ENCODE peak calls at places on chromosomes 7 and 10, in nine cellular contexts. C, N, E, W, H, Y, V, R and M are unnamed samples.

GRCh38 chr7:146090023-146090645 is 26.5 kb upstream of the CNTNAP2 start:
- DNase-seq in V (peak), R (peak), W (peak), N (peak), H (no peak), E (no peak), Y (no peak), C (peak), M (peak)

GRCh38 chr7:4830176-4830575 is 31.7 kb downstream of the PAPOLB start:
- DNase-seq in V (peak), Y (peak), N (peak), H (peak), R (peak), C (no peak), E (peak), W (peak), M (peak)

GRCh38 chr10:27446091-27446918 is 57.8 kb upstream of the RAB18 start:
- DNase-seq in E (peak), W (peak), V (peak), C (no peak), Y (peak), N (peak), H (no peak), R (no peak), M (peak)

GRCh38 chr7:46932656-46933424 is 649.1 kb downstream of the TNS3 start:
- DNase-seq in V (peak), H (no peak), N (no peak), C (peak), Y (peak), E (peak), R (no peak), W (peak), M (no peak)

GRCh38 chr7:116213361-116214155 is 3.2 kb downstream of the TES start:
- DNase-seq in E (peak), H (no peak), W (peak), V (no peak), C (no peak), N (no peak), R (no peak), Y (no peak), M (no peak)

GRCh38 chr10:33808475-33808874 is 474.0 kb upstream of the NRP1 start:
- DNase-seq in V (no peak), E (no peak), R (no peak), N (no peak), W (peak), H (no peak), Y (peak), C (no peak), M (no peak)

GRCh38 chr7:49800031-49800430 is 26.6 kb downstream of the VWC2 start:
- DNase-seq in Y (no peak), V (no peak), E (no peak), W (no peak), R (no peak), N (no peak), C (no peak), H (no peak), M (no peak)

GRCh38 chr10:110215751-110216150 is 8.3 kb downstream of the MXI1 start:
- DNase-seq in V (no peak), Y (no peak), W (no peak), R (no peak), N (no peak), E (no peak), H (no peak), C (no peak), M (no peak)

GRCh38 chr7:70571403-70571911 is 560.5 kb upstream of the GALNT17 start:
- DNase-seq in H (no peak), W (peak), E (no peak), N (no peak), Y (peak), C (no peak), V (no peak), R (no peak), M (no peak)

GRCh38 chr10:129056734-129057689 is 410.0 kb upstream of the MGMT start:
- DNase-seq in C (no peak), N (no peak), Y (no peak), E (no peak), V (no peak), R (peak), W (no peak), H (no peak), M (no peak)

GRCh38 chr10:109701583-109702215 is 221.6 kb downstream of the XPNPEP1 start:
- DNase-seq in W (no peak), N (no peak), E (no peak), V (no peak), H (no peak), Y (no peak), C (no peak), R (no peak), M (no peak)

GRCh38 chr10:70761031-70761601 is 24.1 kb downstream of the TBATA start:
- DNase-seq in N (peak), R (no peak), W (no peak), Y (no peak), V (peak), H (no peak), C (peak), E (no peak), M (no peak)

GRCh38 chr10:127149613-127150081 is 46.7 kb downstream of the INSYN2A start:
- DNase-seq in V (peak), C (no peak), N (no peak), H (no peak), Y (peak), E (no peak), R (no peak), W (no peak), M (no peak)

GRCh38 chr7:150824379-150825177 is 24.0 kb downstream of the TMEM176A start:
- DNase-seq in H (no peak), W (no peak), V (peak), E (no peak), N (no peak), C (peak), R (no peak), Y (no peak), M (no peak)
- H2AFZ ChIP-seq in H (no peak), W (no peak), V (peak), E (no peak), N (no peak), C (no peak), R (no peak), Y (no peak), M (no peak)

DNA sequence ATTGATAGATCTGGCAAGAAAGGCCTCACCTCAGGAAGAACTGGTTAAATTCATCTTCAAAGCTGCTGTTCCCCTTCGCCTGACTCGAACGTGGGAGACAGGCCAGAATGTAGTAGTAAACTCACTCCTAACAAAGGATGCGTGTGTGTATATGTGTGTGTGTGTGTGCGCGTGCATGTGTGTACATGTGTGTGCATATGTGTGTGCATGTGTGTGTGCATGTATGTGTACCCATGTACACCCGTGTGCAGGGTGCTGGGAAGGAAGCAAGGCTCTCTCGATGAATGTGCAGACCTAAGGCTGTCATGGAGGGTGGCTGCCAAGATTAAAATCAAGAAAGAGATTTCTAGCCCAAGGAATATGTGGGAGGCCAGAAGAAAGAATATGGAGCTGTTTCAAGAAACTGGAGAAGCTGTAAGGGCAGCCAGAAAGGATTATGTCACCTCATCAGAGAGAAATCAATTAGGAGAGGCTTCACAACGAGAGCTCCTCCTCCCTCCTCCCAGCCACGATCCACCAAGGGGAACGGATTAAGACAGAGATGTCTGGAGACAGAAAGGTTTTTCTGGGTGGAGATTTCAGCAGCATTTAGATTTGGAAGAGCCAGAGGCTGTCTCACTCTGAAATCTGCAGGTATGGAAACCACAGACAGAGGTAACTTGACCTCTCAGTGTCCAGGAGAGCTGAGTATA is 34.0 kb upstream of the LBX1 start:
- DNase-seq in V (no peak), W (no peak), Y (no peak), N (peak), R (no peak), H (no peak), C (no peak), E (no peak), M (no peak)
- H3K4me3 ChIP-seq in V (no peak), W (no peak), Y (no peak), N (no peak), R (no peak), H (no peak), C (no peak), E (no peak), M (no peak)

GRCh38 chr7:100623951-100624824 is 11.8 kb downstream of the MOSPD3 start:
- DNase-seq in W (no peak), H (no peak), E (no peak), Y (no peak), V (no peak), C (no peak), N (no peak), R (no peak), M (no peak)

GRCh38 chr7:100620239-100620638 is 7.9 kb downstream of the MOSPD3 start:
- DNase-seq in H (no peak), W (no peak), V (no peak), Y (no peak), R (no peak), E (no peak), C (no peak), N (no peak), M (no peak)

GRCh38 chr7:100626055-100626454 is 13.7 kb downstream of the MOSPD3 start:
- DNase-seq in R (no peak), C (no peak), E (no peak), H (no peak), W (no peak), N (no peak), V (no peak), Y (no peak), M (no peak)

GRCh38 chr7:100620804-100621203 is 8.5 kb downstream of the MOSPD3 start:
- DNase-seq in N (no peak), H (no peak), Y (no peak), W (no peak), R (no peak), V (no peak), C (no peak), E (no peak), M (no peak)

DNA sequence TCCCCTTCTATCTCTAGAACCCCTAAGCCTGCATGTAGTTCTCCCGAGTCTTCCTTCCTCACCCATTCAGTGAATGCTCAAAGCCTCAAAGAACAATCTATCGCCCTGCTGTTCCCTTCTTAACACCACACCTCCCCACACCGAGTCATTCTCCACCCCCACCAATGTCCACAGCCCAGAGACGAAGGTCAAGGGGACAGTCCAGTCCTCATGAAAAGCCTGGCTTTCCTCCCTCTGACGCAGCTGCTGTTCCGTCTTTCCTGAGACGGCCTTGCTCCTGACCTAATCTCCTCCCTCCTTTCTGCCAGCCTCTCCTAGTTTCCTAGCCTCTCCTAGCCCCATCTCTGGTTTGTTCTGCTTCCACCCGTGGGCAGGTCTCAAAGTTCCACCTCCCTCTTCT is 9.2 kb downstream of the MOSPD3 start:
- DNase-seq in V (no peak), E (no peak), N (no peak), C (no peak), W (no peak), Y (no peak), R (no peak), H (no peak), M (no peak)
- H2AFZ ChIP-seq in V (no peak), E (no peak), N (no peak), C (no peak), W (no peak), Y (no peak), R (no peak), H (no peak), M (no peak)

GRCh38 chr7:140924019-140924820 is 509 bp downstream of the BRAF start:
- DNase-seq in W (peak), H (peak), N (peak), V (peak), Y (peak), C (peak), R (peak), E (peak), M (peak)

GRCh38 chr7:140924821-140925421 is at the start of gene BRAF:
- DNase-seq in R (peak), Y (peak), N (peak), W (peak), C (peak), V (peak), E (peak), H (peak), M (peak)

GRCh38 chr7:140923358-140924006 is 1.2 kb downstream of the BRAF start:
- DNase-seq in E (peak), Y (no peak), V (peak), H (peak), W (peak), R (no peak), N (peak), C (no peak), M (peak)

GRCh38 chr7:140920745-140921144 is 4.0 kb downstream of the BRAF start:
- DNase-seq in W (no peak), N (no peak), C (no peak), V (no peak), R (no peak), Y (no peak), H (no peak), E (no peak), M (no peak)

DNA sequence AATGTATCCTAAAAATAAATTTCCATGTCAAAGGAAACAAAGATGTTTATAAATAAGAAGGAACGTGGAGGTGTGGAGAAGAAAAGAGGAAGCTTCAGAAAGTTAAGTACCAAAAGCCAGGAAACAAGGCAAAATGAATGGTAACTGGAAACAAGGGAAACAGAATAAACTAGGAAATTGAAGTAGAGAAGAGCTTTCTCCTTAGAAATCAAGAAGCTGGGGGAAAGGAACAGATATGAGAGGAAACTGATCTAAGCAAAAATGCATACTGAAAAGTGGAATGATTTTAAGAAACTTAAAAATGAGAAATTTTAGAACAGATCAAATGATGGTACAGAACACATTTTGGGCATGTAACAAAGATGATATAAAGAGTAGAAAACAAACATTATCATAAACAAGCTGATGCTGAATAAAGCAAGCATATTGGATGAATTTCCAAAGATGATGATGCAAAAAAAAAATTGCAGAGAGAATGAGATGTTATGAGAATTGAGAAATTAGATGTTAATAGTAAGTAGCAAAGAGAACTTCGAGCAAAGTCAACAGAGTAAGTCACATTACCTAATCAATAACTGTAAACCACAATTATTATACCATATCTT is 1.9 kb downstream of the BRAF start:
- DNase-seq in H (no peak), R (no peak), Y (no peak), C (no peak), W (no peak), E (no peak), V (no peak), N (no peak), M (no peak)
- H3K4me3 ChIP-seq in H (peak), R (peak), Y (no peak), C (peak), W (peak), E (no peak), V (peak), N (peak), M (peak)

GRCh38 chr10:79562135-79562756 is 2.0 kb upstream of the SFTPA2 start:
- DNase-seq in W (peak), Y (peak), V (peak), H (peak), R (peak), E (peak), N (peak), C (peak), M (peak)
- H2AFZ ChIP-seq in W (no peak), Y (peak), V (peak), H (peak), R (no peak), E (no peak), N (peak), C (no peak), M (no peak)